ENCODE peak calls at places on chromosome 17, in seven cellular contexts. H is SK-N-SH, O is MM.1S, E is GM23248, K is PC-3, F is neural progenitor cell, N is GM23338. A is an unnamed sample.
A peak's percentile ranks its signal among the peaks of the same experiment; 100 is the strongest.

GRCh38 chr17:81039854-81040758 is 5.2 kb downstream of the BAIAP2 start:
- DNase-seq in H (no peak), O (no peak), E (peak; percentile 84), K (peak; percentile 65), F (no peak), N (no peak), A (peak; percentile 82)

GRCh38 chr17:64780096-64781012 is 118.2 kb upstream of the SMURF2 start:
- DNase-seq in H (peak; percentile 64), O (peak; percentile 65), E (peak; percentile 51), K (peak; percentile 70), F (peak; percentile 89), N (peak; percentile 95), A (peak; percentile 79)

GRCh38 chr17:9021158-9021984 is at the start of gene NTN1:
- DNase-seq in H (peak; percentile 65), O (peak; percentile 35), E (peak; percentile 62), K (peak; percentile 17), F (peak; percentile 83), N (peak; percentile 62), A (peak; percentile 76)

GRCh38 chr17:27552467-27552779 is 78.6 kb upstream of the LGALS9 start:
- DNase-seq in H (no peak), O (no peak), E (peak; percentile 79), K (peak; percentile 83), F (no peak), N (no peak), A (peak; percentile 94)

GRCh38 chr17:82317394-82318168 is at the start of gene CD7:
- DNase-seq in H (no peak), O (no peak), E (no peak), K (no peak), F (no peak), N (no peak), A (no peak)

GRCh38 chr17:47267354-47267828 is 13.8 kb downstream of the ITGB3 start:
- DNase-seq in H (no peak), O (no peak), E (peak; percentile 91), K (peak; percentile 95), F (no peak), N (no peak), A (peak; percentile 80)

GRCh38 chr17:48003686-48004120 is 32.8 kb downstream of the CDK5RAP3 start:
- DNase-seq in H (no peak), O (no peak), E (no peak), K (no peak), F (peak; percentile 58), N (peak; percentile 59), A (no peak)

GRCh38 chr17:82350182-82351030 is 8.6 kb upstream of the TEX19 start:
- DNase-seq in H (no peak), O (peak; percentile 96), E (no peak), K (no peak), F (no peak), N (peak; percentile 56), A (peak; percentile 43)

GRCh38 chr17:33330877-33331276 is 37.8 kb upstream of the ASIC2 start:
- DNase-seq in H (no peak), O (no peak), E (no peak), K (no peak), F (no peak), N (no peak), A (no peak)

GRCh38 chr17:9973689-9974459 is 68.8 kb upstream of the RCVRN start:
- DNase-seq in H (no peak), O (no peak), E (no peak), K (no peak), F (no peak), N (no peak), A (no peak)

GRCh38 chr17:7862692-7863437 is 5.1 kb downstream of the CYB5D1 start:
- DNase-seq in H (peak; percentile 71), O (no peak), E (peak; percentile 64), K (peak; percentile 60), F (peak; percentile 82), N (peak; percentile 91), A (no peak)

GRCh38 chr17:37745801-37746426 is 1.1 kb upstream of the HNF1B start:
- DNase-seq in H (no peak), O (no peak), E (no peak), K (no peak), F (no peak), N (no peak), A (no peak)

GRCh38 chr17:75975757-75976174 is 3.2 kb downstream of the ACOX1 start:
- DNase-seq in H (no peak), O (no peak), E (peak; percentile 30), K (no peak), F (no peak), N (no peak), A (no peak)
- H3F3A ChIP-seq in H (peaks cover 15% of the 10 kb centered on the region), O (no peaks in the 10 kb centered on the region), E (peaks cover 11% of the 10 kb centered on the region), K (peaks cover under 1% of the 10 kb centered on the region), F (peaks cover 30% of the 10 kb centered on the region), N (peaks cover 17% of the 10 kb centered on the region), A (peaks cover 20% of the 10 kb centered on the region)

GRCh38 chr17:79167486-79167885 is 92.9 kb downstream of the ENGASE start:
- DNase-seq in H (no peak), O (no peak), E (no peak), K (no peak), F (no peak), N (no peak), A (no peak)
- H3K27ac ChIP-seq in H (no peak overlapping the region), O (no peak overlapping the region), E (no peak overlapping the region), K (no peak overlapping the region), F (no peak overlapping the region), N (no peak overlapping the region), A (no peak overlapping the region)

GRCh38 chr17:1200440-1200839 is 20.7 kb upstream of the ABR start:
- DNase-seq in H (no peak), O (no peak), E (no peak), K (no peak), F (no peak), N (no peak), A (no peak)

GRCh38 chr17:1201132-1201702 is 21.4 kb upstream of the ABR start:
- DNase-seq in H (no peak), O (no peak), E (no peak), K (no peak), F (no peak), N (no peak), A (no peak)

GRCh38 chr17:1203111-1203966 is 23.6 kb upstream of the ABR start:
- DNase-seq in H (peak; percentile 100), O (no peak), E (peak; percentile 92), K (peak; percentile 56), F (peak; percentile 94), N (peak; percentile 91), A (peak; percentile 55)

GRCh38 chr17:1206016-1206787 is 26.4 kb upstream of the ABR start:
- DNase-seq in H (no peak), O (peak; percentile 32), E (no peak), K (no peak), F (no peak), N (no peak), A (no peak)

DNA sequence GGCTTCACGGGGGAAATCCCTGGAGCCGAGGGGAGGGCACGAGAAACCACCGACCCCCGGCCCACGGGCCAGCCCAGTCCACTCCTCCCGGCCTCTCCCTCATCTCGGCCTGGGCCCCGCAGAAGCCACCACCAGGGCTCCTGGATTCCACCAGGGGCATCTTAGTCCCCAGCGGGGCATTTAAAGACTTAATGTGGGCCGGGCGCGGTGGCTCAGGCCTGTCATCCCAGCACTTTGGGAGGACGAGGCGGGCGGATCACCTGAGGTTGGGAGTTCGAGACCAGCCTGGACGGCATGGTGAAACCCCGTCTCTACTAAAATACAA is 24.1 kb upstream of the ABR start:
- DNase-seq in H (no peak), O (no peak), E (no peak), K (no peak), F (no peak), N (peak; percentile 52), A (no peak)
- H3F3A ChIP-seq in H (peaks cover 8% of the 10 kb centered on the region), O (peaks cover 6% of the 10 kb centered on the region), E (peaks cover 11% of the 10 kb centered on the region), K (no peaks in the 10 kb centered on the region), F (peaks cover 14% of the 10 kb centered on the region), N (no peaks in the 10 kb centered on the region), A (peaks cover 13% of the 10 kb centered on the region)

GRCh38 chr17:73093286-73093685 is 798 bp upstream of the SLC39A11 start:
- DNase-seq in H (no peak), O (no peak), E (no peak), K (no peak), F (no peak), N (no peak), A (no peak)

GRCh38 chr17:73091410-73091769 is 1.1 kb downstream of the SLC39A11 start:
- DNase-seq in H (no peak), O (no peak), E (peak; percentile 32), K (no peak), F (no peak), N (no peak), A (no peak)

GRCh38 chr17:73090396-73091202 is 1.9 kb downstream of the SLC39A11 start:
- DNase-seq in H (no peak), O (no peak), E (no peak), K (no peak), F (no peak), N (no peak), A (no peak)

GRCh38 chr17:73092518-73093135 is at the start of gene SLC39A11:
- DNase-seq in H (peak; percentile 96), O (peak; percentile 95), E (peak; percentile 96), K (peak; percentile 97), F (peak; percentile 95), N (peak; percentile 98), A (peak; percentile 90)

GRCh38 chr17:73091770-73092517 is 544 bp downstream of the SLC39A11 start:
- DNase-seq in H (no peak), O (no peak), E (peak; percentile 56), K (peak; percentile 37), F (peak; percentile 71), N (peak; percentile 72), A (peak; percentile 40)
- H3K27ac ChIP-seq in H (peak overlapping the region; percentile 36), O (no peak overlapping the region), E (no peak overlapping the region), K (no peak overlapping the region), F (no peak overlapping the region), N (no peak overlapping the region), A (no peak overlapping the region)